ENCODE peak calls at places on chromosomes 1 and 21, in seven cellular contexts. M is occipital lobe, B is left lobe of liver, Y is NCI-H2107, D is fibroblast of the conjunctiva, O is stromal cell of bone marrow, Z is thoracic aorta. F is an unnamed sample.
A peak's percentile ranks its signal among the peaks of the same experiment; 100 is the strongest.

GRCh38 chr1:71565267-71565666 is 484.4 kb upstream of the ZRANB2 start:
- DNase-seq in Z (no peak), O (no peak), M (no peak), D (no peak), B (no peak), Y (no peak), F (peak; percentile 61)

GRCh38 chr1:182962554-182963115 is 9.7 kb upstream of the SHCBP1L start:
- DNase-seq in M (peak; percentile 16), Z (peak; percentile 43), Y (peak; percentile 41), D (peak; percentile 87), B (peak; percentile 72), O (peak; percentile 86), F (peak; percentile 97)

GRCh38 chr1:47650205-47650604 is 212.4 kb downstream of the FOXD2 start:
- DNase-seq in Y (no peak), M (no peak), D (peak; percentile 63), O (peak; percentile 33), B (peak; percentile 29), Z (no peak), F (peak; percentile 9)

GRCh38 chr1:8154621-8155052 is 128.5 kb upstream of the ERRFI1 start:
- DNase-seq in B (no peak), D (no peak), M (no peak), O (no peak), Z (no peak), Y (no peak), F (no peak)

GRCh38 chr1:170804879-170805278 is 130.5 kb upstream of the MROH9 start:
- DNase-seq in Z (no peak), Y (no peak), O (no peak), D (no peak), M (no peak), B (no peak), F (no peak)

GRCh38 chr1:182120411-182121258 is 59.1 kb upstream of the ZNF648 start:
- DNase-seq in D (no peak), Z (no peak), B (peak; percentile 68), M (peak; percentile 39), Y (no peak), O (peak; percentile 69), F (peak; percentile 39)

GRCh38 chr1:107637101-107637500 is 327.9 kb downstream of the VAV3 start:
- DNase-seq in B (no peak), Z (no peak), D (no peak), O (no peak), Y (no peak), M (no peak), F (peak; percentile 7)

GRCh38 chr1:112165375-112165774 is 175.9 kb upstream of the KCND3 start:
- DNase-seq in M (no peak), B (no peak), Z (no peak), D (no peak), Y (no peak), O (no peak), F (no peak)

GRCh38 chr1:147073062-147073432 is 99.2 kb downstream of the PRKAB2 start:
- DNase-seq in Y (no peak), D (no peak), B (no peak), M (no peak), Z (no peak), O (no peak), F (peak; percentile 12)

GRCh38 chr1:224427346-224427745 is 7.3 kb downstream of the WDR26 start:
- DNase-seq in Z (no peak), Y (no peak), D (peak; percentile 62), M (no peak), O (peak; percentile 76), B (no peak), F (peak; percentile 83)

GRCh38 chr21:45551316-45551715 is 9.1 kb upstream of the SLC19A1 start:
- DNase-seq in D (peak; percentile 33), Y (no peak), B (no peak), M (no peak), O (peak; percentile 40), Z (no peak), F (peak; percentile 59)

GRCh38 chr1:116031299-116031698 is 55.0 kb downstream of the SLC22A15 start:
- DNase-seq in O (no peak), Y (no peak), Z (no peak), M (no peak), B (no peak), D (no peak), F (no peak)

GRCh38 chr1:210754931-210755670 is 378.8 kb downstream of the KCNH1 start:
- DNase-seq in O (no peak), D (no peak), M (peak; percentile 32), Y (peak; percentile 64), B (no peak), Z (no peak), F (no peak)

GRCh38 chr1:214362188-214362882 is 81.4 kb downstream of the SMYD2 start:
- DNase-seq in D (no peak), B (no peak), O (no peak), M (peak; percentile 36), Y (no peak), Z (no peak), F (peak; percentile 16)

GRCh38 chr1:200364121-200364759 is 45.6 kb downstream of the ZNF281 start:
- DNase-seq in O (no peak), D (no peak), B (no peak), M (no peak), Z (no peak), Y (no peak), F (peak; percentile 40)

GRCh38 chr1:168535536-168535935 is 8.3 kb downstream of the XCL2 start:
- DNase-seq in O (no peak), B (no peak), Y (no peak), M (no peak), D (no peak), Z (no peak), F (no peak)

GRCh38 chr21:23531444-23531843 is 2075.8 kb downstream of the MRPL39 start:
- DNase-seq in D (no peak), B (no peak), Y (no peak), Z (no peak), M (no peak), O (no peak), F (no peak)

GRCh38 chr1:12454406-12455391 is 163.3 kb downstream of the DHRS3 start:
- DNase-seq in O (no peak), Y (peak; percentile 18), M (no peak), Z (no peak), B (no peak), D (no peak), F (peak; percentile 79)

GRCh38 chr1:17948594-17948993 is 159.0 kb upstream of the IGSF21 start:
- DNase-seq in Y (no peak), D (no peak), Z (no peak), O (no peak), M (no peak), B (no peak), F (no peak)

GRCh38 chr1:12019858-12020509 is 686 bp downstream of the MIIP start:
- DNase-seq in Z (no peak), M (no peak), D (no peak), O (no peak), Y (no peak), B (no peak), F (peak; percentile 20)

GRCh38 chr1:180131510-180131909 is 23.2 kb upstream of the QSOX1 start:
- DNase-seq in Y (no peak), B (no peak), D (peak; percentile 51), Z (no peak), O (peak; percentile 81), M (no peak), F (peak; percentile 85)

GRCh38 chr21:31630062-31630711 is 29.3 kb upstream of the SOD1 start:
- DNase-seq in Y (no peak), D (peak; percentile 90), Z (peak; percentile 10), O (peak; percentile 55), B (peak; percentile 81), M (no peak), F (no peak)

GRCh38 chr1:237482777-237483176 is 407.9 kb downstream of the ZP4 start:
- DNase-seq in D (no peak), B (no peak), O (no peak), Y (no peak), Z (no peak), M (no peak), F (no peak)

GRCh38 chr1:198929961-198930599 is 291.2 kb downstream of the PTPRC start:
- DNase-seq in Y (peak; percentile 34), D (no peak), Z (no peak), M (no peak), B (no peak), O (no peak), F (peak; percentile 55)